ENCODE peak calls at places on chromosomes 1 and 21, in four cellular contexts. E is GM12878, P is K562, Y is HepG2. N is an unnamed sample.

GRCh38 chr21:37769656-37770055 is 146.6 kb downstream of the KCNJ6 start:
- DNase-seq in E (no peak), P (no peak), Y (no peak), N (no peak)

GRCh38 chr21:31564439-31564838 is 95.1 kb upstream of the SOD1 start:
- DNase-seq in E (no peak), P (no peak), Y (no peak), N (no peak)

GRCh38 chr21:35343046-35343816 is 294.1 kb upstream of the RUNX1 start:
- DNase-seq in E (no peak), P (peak), Y (no peak), N (no peak)

GRCh38 chr1:1244192-1244811 is 2.2 kb downstream of the C1QTNF12 start:
- DNase-seq in E (no peak), P (no peak), Y (no peak), N (no peak)

GRCh38 chr1:46102769-46103476 is 29.5 kb downstream of the PIK3R3 start:
- DNase-seq in E (no peak), P (no peak), Y (no peak), N (no peak)

GRCh38 chr1:44038876-44039657 is 7.8 kb upstream of the SLC6A9 start:
- DNase-seq in E (no peak), P (no peak), Y (no peak), N (no peak)

GRCh38 chr1:202501281-202501680 is 152.8 kb downstream of the PPP1R12B start:
- DNase-seq in E (no peak), P (peak), Y (peak), N (no peak)

GRCh38 chr1:85259866-85260345 is 444 bp upstream of the C1orf52 start:
- DNase-seq in E (no peak), P (no peak), Y (no peak), N (no peak)

GRCh38 chr21:37128069-37128468 is 55.0 kb downstream of the TTC3 start:
- DNase-seq in E (no peak), P (no peak), Y (no peak), N (no peak)

GRCh38 chr1:168469690-168470089 is 74.1 kb downstream of the XCL2 start:
- DNase-seq in E (no peak), P (peak), Y (no peak), N (no peak)

GRCh38 chr21:17853393-17854275 is 34.5 kb upstream of the C21orf91 start:
- DNase-seq in E (no peak), P (no peak), Y (no peak), N (no peak)

GRCh38 chr21:35528109-35529042 is 479.3 kb upstream of the RUNX1 start:
- DNase-seq in E (no peak), P (no peak), Y (no peak), N (no peak)

GRCh38 chr1:198893763-198894444 is 255.1 kb downstream of the PTPRC start:
- DNase-seq in E (no peak), P (no peak), Y (no peak), N (no peak)

GRCh38 chr1:92690212-92690906 is 94.5 kb downstream of the EVI5 start:
- DNase-seq in E (no peak), P (no peak), Y (no peak), N (no peak)

GRCh38 chr1:202172015-202172355 is 11.6 kb upstream of the PTPN7 start:
- DNase-seq in E (no peak), P (no peak), Y (no peak), N (no peak)

GRCh38 chr1:193763313-193763712 is 576.9 kb upstream of the B3GALT2 start:
- DNase-seq in E (no peak), P (no peak), Y (no peak), N (no peak)

GRCh38 chr21:42236014-42236413 is 17.1 kb downstream of the ABCG1 start:
- DNase-seq in E (no peak), P (no peak), Y (no peak), N (no peak)

GRCh38 chr1:2146836-2147517 is 47.6 kb downstream of the FAAP20 start:
- DNase-seq in E (no peak), P (no peak), Y (no peak), N (no peak)

GRCh38 chr1:8424539-8425116 is 106.7 kb downstream of the SLC45A1 start:
- DNase-seq in E (no peak), P (peak), Y (no peak), N (peak)

GRCh38 chr1:205726619-205727125 is 23.3 kb downstream of the NUCKS1 start:
- DNase-seq in E (no peak), P (no peak), Y (peak), N (no peak)

GRCh38 chr1:20640183-20640597 is 6.9 kb downstream of the PINK1 start:
- DNase-seq in E (peak), P (peak), Y (peak), N (peak)

GRCh38 chr1:174795806-174796205 is 203.9 kb upstream of the CACYBP start:
- DNase-seq in E (no peak), P (no peak), Y (no peak), N (no peak)

GRCh38 chr1:227896710-227897655 is 50.7 kb downstream of the WNT9A start:
- DNase-seq in E (no peak), P (no peak), Y (no peak), N (peak)

GRCh38 chr1:161733526-161733925 is 12.2 kb downstream of the FCRLB start:
- DNase-seq in E (no peak), P (no peak), Y (no peak), N (no peak)

GRCh38 chr1:154492115-154492514 is 9.9 kb upstream of the TDRD10 start:
- DNase-seq in E (peak), P (no peak), Y (no peak), N (no peak)

GRCh38 chr1:41454406-41454805 is 30.1 kb downstream of the EDN2 start:
- DNase-seq in E (no peak), P (no peak), Y (no peak), N (no peak)

GRCh38 chr1:63882048-63882704 is 108.4 kb downstream of the ROR1 start:
- DNase-seq in E (no peak), P (no peak), Y (no peak), N (no peak)

GRCh38 chr1:33255347-33256311 is 663 bp upstream of the ZNF362 start:
- DNase-seq in E (peak), P (no peak), Y (peak), N (peak)
- TF ChIP-seq CBFB in E (no peak), P (no peak), Y (no peak), N (no peak)

DNA sequence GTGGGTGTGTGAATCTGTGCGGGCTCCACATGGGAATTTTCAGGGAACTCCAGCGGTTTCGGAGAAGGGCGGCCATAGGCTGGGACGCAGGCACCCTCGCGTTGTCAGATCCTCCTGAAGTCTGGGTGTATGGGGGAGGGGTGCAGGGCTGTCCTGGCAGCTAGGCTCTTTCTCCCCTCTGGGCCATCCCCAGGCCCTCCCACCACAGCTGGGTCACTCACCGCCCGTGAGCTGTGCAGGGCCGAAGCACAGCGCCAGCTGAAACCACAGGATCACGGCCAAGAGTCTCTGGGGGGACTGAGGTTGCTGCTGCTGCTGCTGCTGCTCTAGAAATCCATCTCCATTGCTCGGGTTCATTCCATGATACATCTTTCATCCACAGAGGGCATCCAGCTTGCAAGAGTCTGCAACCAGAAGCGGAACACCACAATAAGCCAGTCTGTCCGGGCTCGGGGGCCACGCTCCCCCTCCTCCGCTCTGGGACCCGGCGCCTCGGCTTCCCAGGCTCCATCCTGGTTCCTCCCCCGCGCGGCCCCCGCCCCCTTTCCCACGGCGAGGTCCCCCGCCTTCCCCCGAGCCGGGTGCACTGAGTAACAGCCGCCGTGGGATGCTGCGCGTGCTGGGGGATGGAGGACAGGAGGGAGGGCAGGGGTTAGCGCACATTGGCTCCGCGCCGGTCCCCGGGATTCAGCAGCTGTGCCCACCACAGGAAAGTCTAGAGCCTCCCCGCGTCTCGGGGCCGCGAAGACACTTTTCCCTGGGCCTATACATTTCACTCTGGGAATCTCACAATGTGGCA is 720 bp downstream of the SUSD4 start:
- DNase-seq in E (no peak), P (no peak), Y (no peak), N (peak)
- TF ChIP-seq NR2C2 in E (no peak), P (no peak), Y (no peak), N (no peak)

GRCh38 chr1:68107771-68108170 is 57.3 kb upstream of the DIRAS3 start:
- DNase-seq in E (no peak), P (no peak), Y (no peak), N (no peak)
- TF ChIP-seq CBFB in E (no peak), P (no peak), Y (no peak), N (no peak)

DNA sequence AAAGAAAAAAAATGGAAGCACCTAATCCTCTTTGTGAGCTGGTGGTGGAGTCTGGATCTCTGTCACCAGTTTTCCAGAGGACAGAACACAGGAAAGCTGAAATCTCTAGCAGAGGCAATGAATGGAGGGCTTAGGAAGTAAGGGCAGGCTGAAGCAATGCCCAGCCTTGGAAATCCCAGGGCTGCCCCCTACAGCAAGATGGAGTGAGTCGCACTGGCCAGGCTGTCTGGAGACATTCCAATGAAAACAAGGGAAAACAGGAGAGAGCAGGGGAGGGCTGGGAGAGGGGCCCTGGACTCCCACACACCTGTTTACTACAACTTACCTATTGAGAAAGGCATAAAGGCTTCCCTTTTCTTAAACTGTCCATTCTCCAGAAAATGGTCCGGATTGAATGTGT is 25.9 kb downstream of the CYP2J2 start:
- DNase-seq in E (no peak), P (no peak), Y (no peak), N (peak)
- TF ChIP-seq NR2C2 in E (no peak), P (no peak), Y (no peak), N (no peak)

GRCh38 chr1:76868916-76869315 is 1.6 kb downstream of the ST6GALNAC5 start:
- DNase-seq in E (no peak), P (no peak), Y (no peak), N (peak)

GRCh38 chr1:76871355-76871974 is 4.2 kb downstream of the ST6GALNAC5 start:
- DNase-seq in E (peak), P (no peak), Y (no peak), N (no peak)

GRCh38 chr1:76867342-76868130 is at the start of gene ST6GALNAC5:
- DNase-seq in E (no peak), P (no peak), Y (no peak), N (peak)

GRCh38 chr1:76868154-76868882 is 1.0 kb downstream of the ST6GALNAC5 start:
- DNase-seq in E (no peak), P (peak), Y (no peak), N (peak)

GRCh38 chr1:76870037-76870436 is 2.8 kb downstream of the ST6GALNAC5 start:
- DNase-seq in E (no peak), P (peak), Y (no peak), N (no peak)
- TF ChIP-seq CBFB in E (no peak), P (no peak), Y (no peak), N (no peak)

DNA sequence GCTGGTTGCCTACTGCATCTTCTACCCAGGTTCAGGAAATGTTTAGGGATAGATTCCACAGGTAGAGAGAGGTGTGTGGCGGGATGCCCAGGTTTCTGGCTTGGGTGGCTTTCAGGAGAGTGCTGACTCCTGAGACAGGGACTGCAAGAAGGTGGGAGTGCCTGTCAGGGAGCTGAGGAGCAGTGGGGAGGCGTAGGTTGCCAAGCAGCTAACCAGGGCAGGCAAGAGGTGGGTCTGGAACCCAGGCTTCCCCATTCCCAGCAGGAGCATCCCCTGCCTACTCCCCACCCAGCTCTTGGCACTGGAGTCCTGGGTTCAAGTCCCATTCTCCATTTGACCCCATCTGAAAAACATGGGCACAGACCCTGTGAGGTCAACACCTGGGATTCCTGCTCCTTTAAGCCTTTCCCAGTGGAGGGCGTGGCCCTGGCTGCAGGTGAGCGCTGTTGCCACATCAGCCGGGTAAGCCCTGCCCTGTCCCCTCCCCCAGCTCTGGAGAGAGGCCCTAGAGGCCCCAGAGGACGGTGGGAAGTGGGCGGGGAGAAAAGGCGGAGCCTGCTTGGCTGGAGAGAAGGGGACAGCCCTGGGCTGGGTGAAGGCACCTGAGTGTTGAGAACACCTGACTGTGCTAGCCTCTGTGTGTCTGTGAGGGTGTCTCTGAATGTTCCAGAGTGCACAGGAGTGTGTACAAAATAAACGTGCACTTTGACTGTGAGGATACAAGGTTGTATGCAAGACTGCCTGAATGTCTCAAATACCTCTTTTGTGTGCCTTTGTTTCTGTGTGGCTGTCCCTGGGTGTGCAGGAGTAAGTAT is 13.9 kb upstream of the SYNC start:
- DNase-seq in E (no peak), P (peak), Y (peak), N (peak)
- TF ChIP-seq NR2C2 in E (no peak), P (peak), Y (no peak), N (no peak)

GRCh38 chr1:245822997-245823396 is 668.2 kb downstream of the KIF26B start:
- DNase-seq in E (no peak), P (no peak), Y (peak), N (no peak)
- TF ChIP-seq CBFB in E (no peak), P (no peak), Y (no peak), N (no peak)

N was measured in WTC11.